ENCODE peak calls at places on chromosomes 5 and 9, in five cellular contexts. M is adrenal gland; X is prostate gland; S is CD4-positive, CD25-positive, alpha-beta regulatory T cell; Z is RCC 7860. V is an unnamed sample.

GRCh38 chr5:169997736-169998284 is 17.5 kb upstream of the INSYN2B start:
- DNase-seq in M (no peak), X (no peak), S (no peak), Z (no peak), V (no peak)

GRCh38 chr5:125106881-125107280 is 360.4 kb upstream of the ZNF608 start:
- DNase-seq in M (no peak), X (no peak), S (no peak), Z (no peak), V (no peak)

GRCh38 chr9:71850996-71851395 is 60.0 kb downstream of the ABHD17B start:
- DNase-seq in M (no peak), X (no peak), S (no peak), Z (no peak), V (no peak)

GRCh38 chr5:98816574-98817222 is 43.2 kb downstream of the RGMB start:
- DNase-seq in M (no peak), X (no peak), S (no peak), Z (no peak), V (no peak)

GRCh38 chr9:126450537-126451205 is 124.0 kb downstream of the MVB12B start:
- DNase-seq in M (no peak), X (no peak), S (no peak), Z (no peak), V (no peak)

GRCh38 chr5:133336969-133337410 is 275.4 kb downstream of the FSTL4 start:
- DNase-seq in M (no peak), X (no peak), S (no peak), Z (no peak), V (no peak)

GRCh38 chr9:96587916-96588315 is 31.7 kb downstream of the CDC14B start:
- DNase-seq in M (no peak), X (no peak), S (no peak), Z (no peak), V (no peak)

GRCh38 chr5:117889592-117889991 is 1098.8 kb downstream of the DTWD2 start:
- DNase-seq in M (no peak), X (no peak), S (no peak), Z (no peak), V (no peak)

GRCh38 chr9:104860280-104860679 is 67.7 kb downstream of the ABCA1 start:
- DNase-seq in M (no peak), X (no peak), S (no peak), Z (no peak), V (no peak)

V was measured in activated effector memory CD4-positive, alpha-beta T cell treated with Interleukin-2 at 50 U/mL for 16 hours.